ENCODE peak calls at places on chromosomes 11 and 22, in nine cellular contexts. V is A549, X is AG04450, C is HFFc6, M is GM12865, W is tibial nerve, J is epithelial cell of esophagus, Z is esophagus muscularis mucosa, E is fibroblast of pulmonary artery. K is an unnamed sample.
A peak's percentile ranks its signal among the peaks of the same experiment; 100 is the strongest.

GRCh38 chr11:73651252-73651651 is 4.9 kb downstream of the PLEKHB1 start:
- DNase-seq in V (no peak), M (no peak), J (no peak), C (no peak), X (no peak), W (no peak), Z (no peak), E (no peak), K (no peak)

GRCh38 chr11:64691543-64691942 is 31.5 kb downstream of the NRXN2 start:
- DNase-seq in W (no peak), J (no peak), M (no peak), C (no peak), V (no peak), X (no peak), Z (no peak), E (no peak), K (no peak)

GRCh38 chr22:39028281-39028680 is 7.4 kb downstream of the APOBEC3D start:
- DNase-seq in Z (no peak), C (peak; percentile 19), M (no peak), E (no peak), X (no peak), J (no peak), W (no peak), V (no peak), K (no peak)

GRCh38 chr11:120108154-120108784 is 29.6 kb downstream of the TRIM29 start:
- DNase-seq in Z (no peak), V (peak; percentile 84), E (peak; percentile 56), W (peak; percentile 76), J (peak; percentile 69), M (peak; percentile 59), X (peak; percentile 8), C (peak; percentile 17), K (peak; percentile 74)

GRCh38 chr11:74318241-74318932 is 6.9 kb upstream of the P4HA3 start:
- DNase-seq in W (no peak), E (no peak), V (no peak), C (peak; percentile 27), J (no peak), M (no peak), Z (no peak), X (no peak), K (no peak)

GRCh38 chr11:12962306-12962705 is 46.8 kb upstream of the RASSF10 start:
- DNase-seq in J (no peak), X (no peak), V (no peak), Z (no peak), M (no peak), E (no peak), C (no peak), W (no peak), K (no peak)

GRCh38 chr11:67265633-67266423 is 445 bp upstream of the GRK2 start:
- DNase-seq in M (peak; percentile 81), J (peak; percentile 57), X (no peak), V (peak; percentile 76), C (no peak), Z (no peak), E (peak; percentile 62), W (peak; percentile 69), K (peak; percentile 83)

GRCh38 chr22:30036656-30037055 is 43.6 kb upstream of the HORMAD2 start:
- DNase-seq in C (peak; percentile 28), X (no peak), V (no peak), J (peak; percentile 66), W (no peak), M (no peak), Z (no peak), E (no peak), K (no peak)

GRCh38 chr22:40107756-40108437 is 69.8 kb upstream of the TNRC6B start:
- DNase-seq in M (no peak), W (no peak), C (peak; percentile 58), X (no peak), E (peak; percentile 36), Z (no peak), J (peak; percentile 55), V (no peak), K (no peak)

GRCh38 chr22:42396621-42397331 is 35.4 kb downstream of the NFAM1 start:
- DNase-seq in E (no peak), M (peak; percentile 39), Z (no peak), X (no peak), J (peak; percentile 29), C (no peak), W (peak; percentile 43), V (no peak), K (no peak)

GRCh38 chr11:61853698-61854169 is 25.6 kb downstream of the FADS2 start:
- DNase-seq in M (no peak), J (no peak), V (no peak), C (no peak), E (no peak), Z (no peak), X (no peak), W (no peak), K (no peak)

GRCh38 chr11:83278351-83278750 is 7.8 kb downstream of the CCDC90B start:
- DNase-seq in X (no peak), W (no peak), V (no peak), Z (no peak), C (peak; percentile 29), E (peak; percentile 27), M (no peak), J (no peak), K (no peak)

GRCh38 chr22:50017701-50018224 is 5.2 kb upstream of the IL17REL start:
- DNase-seq in V (no peak), J (no peak), Z (no peak), C (no peak), W (no peak), X (no peak), E (no peak), M (no peak), K (no peak)

GRCh38 chr11:79208126-79208525 is 232.7 kb downstream of the TENM4 start:
- DNase-seq in W (no peak), E (no peak), C (no peak), Z (no peak), X (no peak), M (peak; percentile 14), J (no peak), V (no peak), K (no peak)

GRCh38 chr22:45125198-45125597 is 38.5 kb upstream of the NUP50 start:
- DNase-seq in J (no peak), V (no peak), M (no peak), X (peak; percentile 67), W (no peak), Z (no peak), E (peak; percentile 56), C (peak; percentile 37), K (no peak)

GRCh38 chr11:46506486-46506808 is 87.4 kb downstream of the AMBRA1 start:
- DNase-seq in V (no peak), C (no peak), J (no peak), Z (no peak), E (no peak), X (no peak), M (peak; percentile 21), W (no peak), K (no peak)
- TF ChIP-seq CTCF in V (no peak), C (no peak), J (no peak), Z (no peak), E (no peak), X (no peak), M (no peak), W (no peak), K (no peak)

DNA sequence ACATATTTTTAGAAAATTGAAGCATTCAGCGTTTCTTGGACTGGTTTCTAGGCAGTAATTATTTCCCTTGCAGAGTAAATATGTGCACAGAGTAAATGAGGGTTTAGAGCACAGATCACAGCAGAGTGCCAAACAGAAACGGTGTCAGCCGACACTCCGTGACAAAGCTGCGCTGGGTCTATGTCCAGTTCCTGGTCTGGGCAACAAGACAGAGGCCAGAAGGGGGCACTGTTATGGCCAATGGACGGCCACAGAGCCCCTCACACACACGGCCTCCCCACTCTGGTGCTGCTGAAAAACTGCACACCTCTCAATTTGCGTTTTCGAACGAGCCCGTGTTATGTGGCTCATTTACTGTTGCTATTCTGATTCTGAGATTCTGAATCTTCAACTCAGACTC is 180.7 kb downstream of the MPPED1 start:
- DNase-seq in J (no peak), X (no peak), C (no peak), V (no peak), Z (peak; percentile 45), M (no peak), W (no peak), E (peak; percentile 7), K (no peak)
- TF ChIP-seq CTCF in J (no peak), X (peak; percentile 29), C (peak; percentile 21), V (no peak), Z (no peak), M (no peak), W (no peak), E (peak; percentile 26), K (peak; percentile 33)

DNA sequence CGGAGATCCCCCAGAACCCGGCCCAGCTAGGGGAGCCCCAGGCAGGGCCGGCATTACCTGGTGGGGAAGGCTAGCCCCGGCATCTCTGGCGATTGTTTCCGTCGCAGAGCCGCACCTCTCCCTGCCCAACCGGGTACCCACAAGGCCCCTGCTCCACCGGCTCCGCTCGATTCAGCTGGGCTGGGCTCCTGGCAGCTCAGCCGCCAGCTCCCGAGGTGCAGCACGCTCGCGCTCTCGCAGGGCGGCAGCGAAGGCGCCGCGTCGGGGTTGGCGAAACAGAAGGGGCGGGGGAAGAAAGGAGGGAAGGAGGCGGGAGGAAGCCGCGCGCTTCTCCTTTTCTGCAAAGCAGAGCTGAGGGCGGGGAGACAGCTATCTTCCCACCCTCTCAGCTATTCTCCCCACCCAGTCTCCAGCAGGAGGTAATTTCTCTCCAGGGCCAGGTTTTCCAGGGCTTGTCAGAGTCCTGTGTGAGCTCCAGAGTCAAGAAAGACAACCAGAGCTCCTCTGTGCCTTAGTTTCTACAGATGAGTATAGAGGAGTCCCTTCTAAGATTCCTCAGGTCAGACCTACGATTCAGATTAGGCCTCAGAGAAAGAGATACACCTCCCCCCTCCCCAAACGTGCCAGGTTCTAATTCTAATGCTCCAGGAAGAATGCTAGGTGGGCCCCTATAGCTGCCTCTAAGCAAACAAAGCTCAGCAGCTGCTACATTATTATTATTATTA is 62.0 kb downstream of the PAK1 start:
- DNase-seq in J (peak; percentile 92), M (peak; percentile 90), X (peak; percentile 50), Z (peak; percentile 96), V (peak; percentile 80), E (peak; percentile 84), W (peak; percentile 66), C (peak; percentile 83), K (peak; percentile 59)
- TF ChIP-seq CTCF in J (peak; percentile 4), M (peak; percentile 9), X (no peak), Z (no peak), V (no peak), E (no peak), W (peak; percentile 23), C (no peak), K (peak; percentile 10)

GRCh38 chr11:36713715-36714114 is 115.7 kb upstream of the RAG2 start:
- DNase-seq in J (no peak), M (no peak), E (no peak), Z (peak; percentile 37), X (no peak), C (no peak), W (peak; percentile 5), V (no peak), K (no peak)

DNA sequence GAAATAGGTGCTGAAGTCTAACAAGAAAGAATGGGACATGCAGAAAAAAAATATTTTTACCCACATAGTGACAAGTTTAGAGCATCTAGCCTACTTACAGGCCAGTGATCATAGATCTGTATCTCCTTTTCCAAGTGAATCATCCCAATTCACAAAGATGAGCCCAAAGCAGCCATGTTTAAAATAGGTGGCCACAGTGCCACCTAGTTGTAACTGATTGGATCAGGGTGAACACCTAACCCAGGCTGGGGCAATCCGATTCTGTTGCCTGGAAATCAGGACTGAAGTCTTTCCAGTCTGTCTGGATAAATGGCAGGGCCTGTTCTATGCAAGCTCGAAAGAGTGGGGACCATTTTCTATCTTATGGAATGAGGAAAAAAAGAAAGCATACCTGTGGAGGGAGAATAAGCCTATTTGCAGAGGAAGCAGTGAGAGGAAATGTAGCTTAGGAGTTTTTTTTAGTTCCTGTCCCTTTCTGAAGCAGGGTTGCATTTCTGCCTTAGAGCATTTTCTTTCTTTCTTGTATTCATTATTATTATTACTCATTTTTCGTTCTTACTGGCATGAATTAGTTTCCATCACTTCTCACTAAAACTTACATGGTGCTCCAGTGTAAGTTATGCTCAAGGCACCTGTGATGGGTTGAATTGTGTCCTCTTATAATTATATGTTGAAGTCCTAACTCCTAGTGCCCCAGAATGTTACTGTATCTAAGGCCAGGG is 113.2 kb upstream of the RAG2 start:
- DNase-seq in C (no peak), X (no peak), J (peak; percentile 5), E (no peak), V (peak; percentile 6), W (no peak), Z (peak; percentile 29), M (no peak), K (no peak)
- TF ChIP-seq CTCF in C (peak; percentile 38), X (no peak), J (peak; percentile 27), E (no peak), V (no peak), W (no peak), Z (no peak), M (no peak), K (no peak)